ENCODE peak calls at places on chromosomes 4 and X, in eight cellular contexts. N is M059J; F is adrenal gland; Z is MV-4-11; D is AG10803; R is NCI-H2081; I is effector memory CD8-positive, alpha-beta T cell; C is HTR-8/SVneo. O is an unnamed sample.

GRCh38 chr4:8046925-8047541 is 107.4 kb upstream of the AFAP1 start:
- DNase-seq in D (no peak), Z (no peak), C (no peak), F (no peak), N (no peak), I (peak), R (peak), O (no peak)

GRCh38 chr4:42710329-42710728 is 53.4 kb upstream of the ATP8A1 start:
- DNase-seq in R (no peak), C (no peak), D (no peak), F (no peak), I (no peak), N (no peak), Z (no peak), O (no peak)

GRCh38 chr4:18935956-18936355 is 914.4 kb upstream of the LCORL start:
- DNase-seq in R (no peak), N (no peak), C (no peak), D (no peak), I (no peak), F (no peak), Z (no peak), O (no peak)

GRCh38 chr4:6009452-6009851 is 8.8 kb downstream of the C4orf50 start:
- DNase-seq in F (no peak), I (no peak), C (no peak), Z (no peak), D (no peak), R (no peak), N (no peak), O (no peak)

GRCh38 chr4:71377561-71377960 is 38.7 kb downstream of the SLC4A4 start:
- DNase-seq in I (no peak), C (peak), F (no peak), D (peak), N (peak), Z (no peak), R (no peak), O (no peak)

GRCh38 chr4:180134116-180134866 is 2108.9 kb upstream of the TENM3 start:
- DNase-seq in D (no peak), R (peak), C (no peak), Z (peak), F (no peak), I (no peak), N (no peak), O (no peak)

GRCh38 chrX:41238543-41238942 is 95.4 kb upstream of the DDX3X start:
- DNase-seq in N (peak), R (no peak), F (no peak), I (no peak), Z (peak), C (peak), D (peak), O (no peak)

GRCh38 chr4:6395466-6396228 is 76.8 kb downstream of the PPP2R2C start:
- DNase-seq in C (no peak), I (no peak), F (no peak), Z (no peak), N (no peak), D (no peak), R (no peak), O (no peak)

GRCh38 chr4:76923619-76924357 is 25.8 kb upstream of the SEPTIN11 start:
- DNase-seq in N (no peak), I (no peak), D (no peak), R (no peak), C (no peak), F (no peak), Z (no peak), O (no peak)

GRCh38 chr4:1786544-1787362 is 6.3 kb upstream of the FGFR3 start:
- DNase-seq in C (no peak), I (no peak), R (no peak), D (no peak), N (no peak), Z (no peak), F (no peak), O (no peak)

GRCh38 chr4:156974264-156974663 is 2.7 kb upstream of the PDGFC start:
- DNase-seq in D (peak), F (no peak), N (peak), C (no peak), I (no peak), R (no peak), Z (no peak), O (no peak)

GRCh38 chrX:54714424-54714823 is 83.6 kb downstream of the ITIH6 start:
- DNase-seq in N (no peak), Z (no peak), F (no peak), I (no peak), R (no peak), D (no peak), C (no peak), O (no peak)

GRCh38 chrX:41335590-41336331 is 1.8 kb downstream of the DDX3X start:
- DNase-seq in I (no peak), N (peak), R (no peak), D (peak), C (no peak), Z (no peak), F (no peak), O (no peak)

GRCh38 chr4:159239534-159239933 is 136.7 kb downstream of the RAPGEF2 start:
- DNase-seq in D (no peak), C (no peak), N (no peak), I (no peak), Z (no peak), F (no peak), R (no peak), O (no peak)

GRCh38 chr4:138734746-138735145 is 280.8 kb upstream of the NOCT start:
- DNase-seq in N (peak), I (no peak), R (no peak), F (no peak), D (peak), Z (no peak), C (no peak), O (no peak)

GRCh38 chr4:8402640-8403039 is 37.9 kb downstream of the ACOX3 start:
- DNase-seq in I (no peak), F (no peak), C (no peak), D (no peak), Z (peak), R (no peak), N (no peak), O (no peak)

GRCh38 chr4:152501846-152502536 is 33.9 kb downstream of the FBXW7 start:
- DNase-seq in C (no peak), Z (no peak), D (peak), R (no peak), I (no peak), N (no peak), F (no peak), O (no peak)

GRCh38 chr4:55397521-55398321 is 2.0 kb downstream of the TMEM165 start:
- DNase-seq in N (peak), I (no peak), R (peak), D (peak), F (no peak), Z (peak), C (no peak), O (no peak)

GRCh38 chr4:122912810-122913575 is 9.4 kb downstream of the NUDT6 start:
- DNase-seq in Z (no peak), R (no peak), N (no peak), F (no peak), I (no peak), D (no peak), C (no peak), O (no peak)

GRCh38 chr4:38365748-38366310 is 298.2 kb upstream of the KLF3 start:
- DNase-seq in R (peak), N (no peak), Z (no peak), F (no peak), I (no peak), D (no peak), C (no peak), O (no peak)

GRCh38 chr4:44016582-44017421 is 431.8 kb downstream of the KCTD8 start:
- DNase-seq in C (peak), I (no peak), R (peak), Z (no peak), D (peak), N (peak), F (no peak), O (no peak)

GRCh38 chr4:113109106-113109740 is 59.8 kb downstream of the ANK2 start:
- DNase-seq in N (no peak), F (no peak), R (no peak), Z (no peak), D (no peak), C (no peak), I (no peak), O (no peak)

GRCh38 chr4:177182156-177182555 is 127.5 kb upstream of the NEIL3 start:
- DNase-seq in R (no peak), N (no peak), I (no peak), D (peak), Z (no peak), F (no peak), C (no peak), O (no peak)

GRCh38 chrX:14508025-14508690 is 21.2 kb upstream of the GLRA2 start:
- DNase-seq in I (no peak), Z (no peak), N (peak), F (no peak), D (no peak), C (no peak), R (no peak), O (no peak)

GRCh38 chr4:151781026-151781425 is 20.2 kb upstream of the GATB start:
- DNase-seq in Z (no peak), D (no peak), R (no peak), F (no peak), I (no peak), C (no peak), N (no peak), O (no peak)

GRCh38 chr4:152935661-152936445 is at the start of gene FHDC1:
- DNase-seq in D (no peak), I (no peak), C (peak), F (no peak), Z (no peak), N (peak), R (peak), O (peak)

GRCh38 chr4:184824776-184825393 is 883 bp downstream of the ACSL1 start:
- DNase-seq in F (no peak), Z (no peak), R (no peak), N (peak), D (no peak), C (peak), I (peak), O (peak)

GRCh38 chr4:155675709-155676429 is 9.2 kb downstream of the GUCY1A1 start:
- DNase-seq in F (no peak), Z (peak), R (no peak), N (no peak), C (no peak), I (no peak), D (peak), O (no peak)

GRCh38 chr4:37803348-37803973 is 23.0 kb upstream of the PGM2 start:
- DNase-seq in R (peak), Z (peak), F (no peak), N (peak), D (peak), C (peak), I (peak), O (no peak)

GRCh38 chr4:89469930-89470375 is 162.4 kb upstream of the GPRIN3 start:
- DNase-seq in N (peak), I (no peak), Z (peak), D (peak), C (peak), F (no peak), R (no peak), O (no peak)

GRCh38 chrX:11464360-11464759 is 171.1 kb downstream of the AMELX start:
- DNase-seq in I (no peak), Z (no peak), N (no peak), C (no peak), F (no peak), R (no peak), D (no peak), O (no peak)

O was measured in neural crest cell.